ENCODE peak calls at places on chromosomes 1 and 21, in seven cellular contexts. M is mesendoderm, X is IMR-90, H is neuronal stem cell, B is H1, L is H9, P is trophoblast cell. O is an unnamed sample.

GRCh38 chr1:212920895-212921294 is 29.4 kb upstream of the VASH2 start:
- DNase-seq in H (no peak), P (no peak), B (no peak), M (no peak), X (no peak), L (peak), O (no peak)

GRCh38 chr1:51950701-51951100 is 39.8 kb downstream of the RAB3B start:
- DNase-seq in B (no peak), H (no peak), L (no peak), M (no peak), P (no peak), X (no peak), O (no peak)

GRCh38 chr1:205812878-205813754 is at the start of gene SLC41A1:
- DNase-seq in P (peak), H (peak), L (peak), X (peak), M (peak), B (peak), O (peak)

GRCh38 chr1:23473037-23473800 is 10.8 kb downstream of the ASAP3 start:
- DNase-seq in M (no peak), X (peak), L (no peak), B (no peak), P (peak), H (no peak), O (no peak)

GRCh38 chr1:233111731-233112130 is 161.3 kb downstream of the NTPCR start:
- DNase-seq in B (no peak), L (no peak), M (no peak), H (no peak), P (no peak), X (no peak), O (no peak)

GRCh38 chr1:158506369-158506987 is 34.5 kb downstream of the OR10R2 start:
- DNase-seq in L (peak), M (peak), B (peak), X (peak), H (no peak), P (peak), O (peak)

GRCh38 chr1:98981917-98982513 is 22.6 kb downstream of the PLPPR5 start:
- DNase-seq in M (no peak), P (no peak), X (peak), B (no peak), H (no peak), L (no peak), O (peak)

GRCh38 chr21:45818276-45818903 is 163.2 kb upstream of the COL6A1 start:
- DNase-seq in M (peak), P (peak), L (no peak), H (no peak), X (peak), B (no peak), O (peak)

GRCh38 chr1:117537291-117537920 is 68.4 kb upstream of the TENT5C start:
- DNase-seq in M (peak), H (no peak), B (peak), P (peak), X (no peak), L (peak), O (no peak)

GRCh38 chr1:2439369-2439768 is 27.0 kb upstream of the PEX10 start:
- DNase-seq in H (no peak), L (no peak), M (no peak), X (no peak), P (no peak), B (no peak), O (no peak)

GRCh38 chr1:96376846-96377245 is 344.7 kb upstream of the PTBP2 start:
- DNase-seq in M (peak), L (no peak), H (no peak), B (no peak), X (no peak), P (peak), O (no peak)

GRCh38 chr1:36387141-36387949 is 1.6 kb upstream of the STK40 start:
- DNase-seq in H (peak), M (peak), B (no peak), L (no peak), P (peak), X (peak), O (peak)

GRCh38 chr1:31571340-31572295 is 4.7 kb upstream of the TINAGL1 start:
- DNase-seq in H (no peak), B (no peak), X (no peak), P (peak), L (no peak), M (no peak), O (no peak)

GRCh38 chr1:201758508-201759050 is 70.4 kb upstream of the IPO9 start:
- DNase-seq in X (no peak), L (no peak), M (no peak), H (no peak), P (no peak), B (no peak), O (no peak)

GRCh38 chr21:38434913-38435533 is 63.3 kb downstream of the ERG start:
- DNase-seq in P (no peak), M (no peak), X (peak), B (no peak), H (no peak), L (no peak), O (peak)

GRCh38 chr1:62707746-62708123 is 19.5 kb upstream of the DOCK7 start:
- DNase-seq in X (no peak), L (no peak), P (no peak), M (no peak), B (no peak), H (no peak), O (no peak)

GRCh38 chr1:182671779-182672486 is 12.5 kb downstream of the RGS8 start:
- DNase-seq in M (peak), L (no peak), X (no peak), B (no peak), H (no peak), P (no peak), O (no peak)

GRCh38 chr1:233432916-233433315 is 105.4 kb downstream of the MAP3K21 start:
- DNase-seq in H (no peak), L (no peak), M (no peak), P (no peak), X (no peak), B (no peak), O (no peak)

GRCh38 chr21:41933259-41934079 is 20.3 kb downstream of the C2CD2 start:
- DNase-seq in M (no peak), P (no peak), X (peak), L (no peak), B (no peak), H (no peak), O (peak)

GRCh38 chr1:154501423-154502065 is 475 bp upstream of the TDRD10 start:
- DNase-seq in L (peak), P (no peak), X (no peak), H (no peak), M (peak), B (no peak), O (no peak)

GRCh38 chr21:43754948-43755781 is 20.9 kb downstream of the CSTB start:
- DNase-seq in X (no peak), M (no peak), H (no peak), L (no peak), P (no peak), B (no peak), O (no peak)

GRCh38 chr21:24939288-24939687 is 668.0 kb downstream of the MRPL39 start:
- DNase-seq in L (no peak), H (no peak), M (no peak), B (no peak), X (no peak), P (no peak), O (no peak)

GRCh38 chr1:43952731-43953350 is 6.1 kb downstream of the IPO13 start:
- DNase-seq in L (peak), H (peak), M (peak), P (no peak), X (no peak), B (no peak), O (no peak)

DNA sequence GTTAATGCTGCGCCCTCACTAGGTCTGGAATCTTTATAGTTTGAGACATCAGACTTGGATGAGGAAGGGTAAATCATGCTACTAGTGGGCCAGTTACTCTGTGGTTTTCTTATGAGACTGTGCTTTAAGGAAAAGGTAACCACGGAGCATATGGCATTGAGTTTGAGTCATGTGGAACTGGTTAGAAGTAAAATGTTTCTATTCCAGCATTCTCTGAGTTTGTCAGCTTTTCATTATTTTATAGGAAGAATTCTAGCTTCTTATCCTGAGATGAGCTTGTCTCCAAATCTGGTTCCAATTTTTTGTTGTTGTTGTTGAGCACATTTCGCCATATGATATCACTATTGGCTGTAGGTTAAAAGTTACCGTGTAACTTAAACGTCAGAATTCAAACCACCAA is 69.8 kb downstream of the ATF6 start:
- DNase-seq in L (no peak), M (no peak), B (no peak), P (no peak), H (no peak), X (peak), O (no peak)
- H2BK5ac ChIP-seq in L (no peak), M (no peak), B (no peak), P (no peak), H (no peak), X (no peak), O (no peak)

GRCh38 chr1:87556326-87556725 is 227.6 kb downstream of the LMO4 start:
- DNase-seq in M (no peak), X (peak), H (no peak), L (no peak), P (no peak), B (no peak), O (no peak)

GRCh38 chr1:87560961-87561360 is 232.3 kb downstream of the LMO4 start:
- DNase-seq in H (no peak), M (no peak), X (peak), L (no peak), P (peak), B (no peak), O (no peak)

GRCh38 chr1:87555366-87555765 is 226.7 kb downstream of the LMO4 start:
- DNase-seq in X (no peak), M (no peak), L (no peak), P (no peak), H (no peak), B (no peak), O (no peak)

DNA sequence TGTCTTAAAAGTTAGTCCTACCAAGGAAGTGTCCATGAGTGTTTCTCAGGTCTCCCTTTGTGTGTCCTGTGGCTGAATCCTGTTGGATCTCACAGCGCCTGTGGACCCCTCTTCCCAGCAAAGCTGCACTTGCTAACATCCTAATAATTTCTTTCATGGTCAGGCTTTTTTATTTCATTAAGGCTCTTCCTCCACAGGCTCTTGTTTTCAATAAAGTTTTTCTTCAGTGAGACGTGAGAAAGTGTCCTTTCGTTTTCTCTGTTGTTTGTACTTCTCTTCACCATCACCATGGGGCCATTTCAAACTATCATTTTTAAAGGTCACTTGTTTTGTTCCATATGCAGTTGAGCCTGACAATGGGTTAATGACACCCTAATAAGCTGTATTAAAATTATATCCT is 231.5 kb downstream of the LMO4 start:
- DNase-seq in L (no peak), M (no peak), P (no peak), H (no peak), X (no peak), B (no peak), O (no peak)
- H2BK5ac ChIP-seq in L (no peak), M (no peak), P (no peak), H (no peak), X (no peak), B (no peak), O (no peak)

GRCh38 chr1:84373446-84374141 is 24.7 kb upstream of the DNASE2B start:
- DNase-seq in X (peak), P (peak), M (no peak), L (no peak), B (no peak), H (no peak), O (no peak)

GRCh38 chr1:84368441-84368840 is 29.8 kb upstream of the DNASE2B start:
- DNase-seq in B (no peak), H (no peak), M (no peak), X (no peak), P (peak), L (no peak), O (no peak)

GRCh38 chr1:84370831-84371394 is 27.4 kb upstream of the DNASE2B start:
- DNase-seq in B (no peak), M (no peak), X (peak), P (peak), H (no peak), L (no peak), O (peak)

GRCh38 chr1:84367219-84367618 is 31.1 kb upstream of the DNASE2B start:
- DNase-seq in X (no peak), B (no peak), L (no peak), P (no peak), M (no peak), H (no peak), O (no peak)

GRCh38 chr1:84370266-84370665 is 28.0 kb upstream of the DNASE2B start:
- DNase-seq in M (no peak), P (no peak), X (no peak), L (no peak), H (no peak), B (no peak), O (no peak)
- H2BK5ac ChIP-seq in M (no peak), P (no peak), X (peak), L (no peak), H (no peak), B (no peak), O (no peak)

GRCh38 chr1:7884757-7885156 is 31.9 kb upstream of the UTS2 start:
- DNase-seq in P (no peak), B (no peak), H (no peak), X (no peak), M (no peak), L (no peak), O (no peak)

GRCh38 chr1:7885513-7886298 is 32.8 kb upstream of the UTS2 start:
- DNase-seq in P (peak), L (peak), M (peak), H (no peak), B (peak), X (no peak), O (no peak)

GRCh38 chr1:7888248-7889010 is 35.6 kb upstream of the UTS2 start:
- DNase-seq in B (no peak), X (peak), M (no peak), H (no peak), P (no peak), L (no peak), O (peak)

GRCh38 chr1:7890853-7891252 is 38.0 kb upstream of the UTS2 start:
- DNase-seq in B (no peak), L (no peak), M (no peak), X (no peak), P (no peak), H (no peak), O (no peak)

DNA sequence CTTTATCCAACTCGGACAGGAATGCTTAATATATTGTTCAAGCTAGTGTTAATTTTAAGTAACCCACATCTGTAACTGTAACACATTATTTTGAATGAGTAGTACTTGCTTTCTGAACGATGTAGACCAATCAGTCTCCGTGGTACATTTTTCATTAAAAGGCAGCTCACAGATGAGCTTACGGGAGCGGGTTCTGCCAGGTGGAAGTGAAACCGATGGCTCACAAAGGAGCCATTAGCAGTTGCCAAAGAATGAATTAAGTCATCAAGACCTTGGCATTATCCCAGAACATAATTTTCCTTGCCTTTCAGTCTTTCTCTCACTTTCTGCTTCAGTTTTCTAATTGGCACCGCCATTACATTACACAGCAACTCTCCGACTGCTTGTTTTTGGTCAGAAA is 33.5 kb upstream of the UTS2 start:
- DNase-seq in H (no peak), B (no peak), M (no peak), X (peak), L (no peak), P (no peak), O (no peak)
- H2BK5ac ChIP-seq in H (no peak), B (no peak), M (no peak), X (no peak), L (no peak), P (no peak), O (no peak)

O was measured in mesenchymal stem cell.